ENCODE peak calls at places on chromosomes 2 and 18, in four cellular contexts. W is cardiac muscle cell, E is neural crest cell, U is lower leg skin. M is an unnamed sample.

GRCh38 chr2:160199683-160200389 is at the start of gene ITGB6:
- DNase-seq in W (no peak), U (no peak), E (no peak), M (no peak)

GRCh38 chr2:26438926-26439325 is 37.2 kb downstream of the DRC1 start:
- DNase-seq in U (no peak), W (no peak), E (no peak), M (no peak)

GRCh38 chr2:54855434-54855833 is 132.0 kb downstream of the EML6 start:
- DNase-seq in E (no peak), U (no peak), W (no peak), M (no peak)

GRCh38 chr2:27627963-27628766 is 647 bp downstream of the CCDC121 start:
- DNase-seq in E (no peak), W (peak), U (peak), M (no peak)

GRCh38 chr2:218892693-218893348 is 12.2 kb downstream of the WNT10A start:
- DNase-seq in E (peak), U (peak), W (peak), M (peak)

GRCh38 chr2:189192766-189193165 is 13.2 kb upstream of the COL5A2 start:
- DNase-seq in E (no peak), W (no peak), U (no peak), M (no peak)

GRCh38 chr2:46150445-46150970 is 146.7 kb upstream of the EPAS1 start:
- DNase-seq in E (no peak), W (no peak), U (peak), M (no peak)

GRCh38 chr2:36780231-36780808 is 83.8 kb downstream of the VIT start:
- DNase-seq in U (peak), W (peak), E (no peak), M (no peak)

GRCh38 chr2:210318891-210319290 is 3.9 kb upstream of the MYL1 start:
- DNase-seq in E (no peak), U (no peak), W (no peak), M (no peak)

GRCh38 chr2:191051825-191052778 is 38.1 kb upstream of the STAT1 start:
- DNase-seq in W (peak), E (peak), U (no peak), M (no peak)

GRCh38 chr2:70570041-70570661 is 16.5 kb upstream of the TGFA start:
- DNase-seq in E (no peak), W (peak), U (no peak), M (no peak)

GRCh38 chr18:50611529-50611941 is 51.6 kb downstream of the MAPK4 start:
- DNase-seq in U (no peak), W (peak), E (no peak), M (no peak)

GRCh38 chr2:130728007-130728454 is 839 bp upstream of the GPR148 start:
- DNase-seq in U (no peak), E (no peak), W (peak), M (no peak)

GRCh38 chr2:180722551-180723239 is 257.7 kb upstream of the UBE2E3 start:
- DNase-seq in E (no peak), U (no peak), W (peak), M (no peak)

GRCh38 chr2:99624682-99625081 is 134.9 kb upstream of the REV1 start:
- DNase-seq in E (no peak), W (no peak), U (no peak), M (peak)

GRCh38 chr2:226839960-226840359 is 4.1 kb downstream of the RHBDD1 start:
- DNase-seq in E (no peak), W (no peak), U (no peak), M (no peak)

GRCh38 chr2:204871246-204871953 is 326.1 kb downstream of the PARD3B start:
- DNase-seq in U (no peak), W (peak), E (no peak), M (no peak)

GRCh38 chr2:8324164-8324848 is 357.6 kb upstream of the ID2 start:
- DNase-seq in U (no peak), E (no peak), W (no peak), M (no peak)

GRCh38 chr2:51846018-51846417 is 814.1 kb upstream of the NRXN1 start:
- DNase-seq in U (no peak), W (no peak), E (no peak), M (no peak)

GRCh38 chr18:63363951-63364350 is 3.1 kb downstream of the KDSR start:
- DNase-seq in W (no peak), E (no peak), U (no peak), M (no peak)

GRCh38 chr2:17146358-17146757 is 371.9 kb downstream of the RAD51AP2 start:
- DNase-seq in E (no peak), U (no peak), W (no peak), M (no peak)

GRCh38 chr2:17149945-17150344 is 368.3 kb downstream of the RAD51AP2 start:
- DNase-seq in U (no peak), W (no peak), E (no peak), M (no peak)

DNA sequence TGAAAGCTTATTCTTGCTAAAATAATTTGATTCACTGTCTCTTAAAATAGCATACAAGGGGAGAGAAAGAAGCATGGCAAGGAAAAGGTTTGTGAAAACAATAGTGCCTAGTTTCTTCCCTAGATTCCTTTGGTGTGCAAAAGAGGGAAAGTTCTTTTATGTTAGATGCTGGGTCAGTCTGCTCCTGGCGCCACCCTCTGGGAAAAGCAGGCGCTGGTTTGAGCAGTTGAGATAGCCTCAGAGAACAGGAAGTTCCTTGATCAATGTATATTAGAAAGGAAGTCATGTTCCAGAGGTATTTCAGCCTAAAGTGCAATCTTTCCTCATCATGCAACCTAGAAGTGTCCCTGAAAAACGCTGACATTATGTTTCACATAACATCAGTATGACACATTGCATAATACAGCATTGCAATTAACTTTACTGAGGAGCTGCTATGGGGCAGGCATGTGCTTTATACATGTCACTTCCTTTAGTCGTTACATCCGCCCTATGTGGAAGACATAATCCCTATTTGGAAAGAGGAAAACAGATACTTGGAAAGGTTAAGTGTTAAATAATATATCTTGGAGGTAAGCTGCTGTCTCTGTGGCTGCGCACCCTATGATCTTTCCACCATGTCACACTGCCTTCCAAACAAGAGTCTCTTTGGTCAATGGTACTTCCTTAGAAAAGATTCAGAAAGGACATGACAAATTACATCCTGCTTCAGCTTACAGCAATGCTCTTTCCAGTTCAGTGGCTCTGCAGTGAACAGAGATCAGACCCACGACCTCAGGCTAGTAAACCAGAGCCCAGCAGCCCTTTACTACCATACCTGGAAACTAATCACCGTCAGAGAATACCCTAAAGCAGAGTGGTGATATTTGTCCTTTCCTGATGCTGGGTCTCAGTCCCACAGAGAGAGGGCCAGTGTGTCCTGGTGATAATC is 369.7 kb downstream of the RAD51AP2 start:
- DNase-seq in U (no peak), E (peak), W (peak), M (peak)
- TF ChIP-seq CTCF in U (no peak), E (peak), W (peak), M (no peak)

GRCh38 chr2:162156149-162156548 is 4.1 kb upstream of the GCG start:
- DNase-seq in U (no peak), W (no peak), E (no peak), M (no peak)

GRCh38 chr2:162149940-162150339 is 2.1 kb downstream of the GCG start:
- DNase-seq in W (no peak), E (no peak), U (no peak), M (no peak)

GRCh38 chr2:162152147-162152546 is at the start of gene GCG:
- DNase-seq in E (no peak), W (no peak), U (no peak), M (no peak)

GRCh38 chr2:162153608-162154224 is 1.7 kb upstream of the GCG start:
- DNase-seq in W (peak), U (no peak), E (peak), M (peak)

GRCh38 chr2:162155093-162155492 is 3.0 kb upstream of the GCG start:
- DNase-seq in W (no peak), E (no peak), U (no peak), M (no peak)
- TF ChIP-seq CTCF in W (no peak), E (no peak), U (no peak), M (no peak)

GRCh38 chr2:116819355-116819754 is 995.1 kb upstream of the DDX18 start:
- DNase-seq in E (no peak), U (no peak), W (no peak), M (no peak)
- TF ChIP-seq CTCF in E (peak), U (no peak), W (no peak), M (peak)

GRCh38 chr2:85741811-85742507 is 11.8 kb upstream of the ATOH8 start:
- DNase-seq in U (peak), W (peak), E (peak), M (peak)
- TF ChIP-seq CTCF in U (no peak), W (no peak), E (no peak), M (no peak)

GRCh38 chr2:113175101-113175628 is 1.4 kb downstream of the PSD4 start:
- DNase-seq in U (peak), E (no peak), W (no peak), M (no peak)

GRCh38 chr2:113172721-113173562 is 829 bp upstream of the PSD4 start:
- DNase-seq in W (no peak), U (peak), E (no peak), M (no peak)

GRCh38 chr2:113173563-113174368 is at the start of gene PSD4:
- DNase-seq in W (peak), U (peak), E (no peak), M (no peak)

GRCh38 chr2:113175736-113176695 is 2.2 kb downstream of the PSD4 start:
- DNase-seq in W (no peak), E (no peak), U (peak), M (no peak)

DNA sequence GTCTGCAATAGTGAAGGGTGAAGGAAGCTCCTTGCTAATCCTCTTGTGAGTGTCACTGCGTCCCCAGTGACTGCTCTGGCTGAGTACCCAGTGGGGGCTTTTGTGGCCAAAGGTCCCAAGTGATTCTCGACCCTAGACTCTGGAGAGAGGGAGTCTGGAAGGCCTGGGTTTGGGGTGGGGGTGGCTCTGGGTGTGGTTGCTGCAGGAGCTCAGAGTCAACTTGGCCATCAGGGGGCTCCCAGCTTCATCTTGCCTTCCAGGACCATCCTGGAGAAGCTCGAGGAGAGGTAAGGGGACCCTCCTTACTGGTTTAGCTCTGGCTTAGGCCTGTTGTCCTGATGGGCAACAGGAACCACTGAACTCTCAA is 581 bp downstream of the PSD4 start:
- DNase-seq in U (peak), E (no peak), W (no peak), M (no peak)
- TF ChIP-seq CTCF in U (no peak), E (no peak), W (no peak), M (no peak)

DNA sequence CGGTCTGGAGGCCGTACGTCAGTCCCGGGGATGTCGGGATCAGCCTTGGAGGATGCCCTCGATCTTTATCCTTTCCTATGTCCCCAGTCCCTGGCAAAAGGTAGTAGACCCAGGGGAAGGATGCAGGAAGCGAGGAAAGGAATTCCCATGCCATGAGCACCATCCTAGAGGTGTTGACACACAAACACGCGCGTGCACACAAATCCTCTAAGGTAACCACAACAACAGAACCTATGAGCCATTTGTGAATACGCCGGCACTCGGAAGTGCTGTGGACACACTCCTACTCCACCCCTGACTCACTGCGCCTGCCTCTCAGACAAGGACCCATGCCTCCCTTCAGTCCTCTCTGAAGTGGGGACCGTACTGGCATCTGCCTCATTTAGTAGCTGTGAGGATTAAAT is 11.3 kb upstream of the MLPH start:
- DNase-seq in E (no peak), U (no peak), W (peak), M (no peak)
- TF ChIP-seq CTCF in E (peak), U (no peak), W (peak), M (peak)

GRCh38 chr18:23529597-23529996 is 26.3 kb downstream of the RMC1 start:
- DNase-seq in W (no peak), U (no peak), E (no peak), M (no peak)
- TF ChIP-seq CTCF in W (no peak), U (no peak), E (no peak), M (no peak)

GRCh38 chr18:36015629-36016028 is 43.1 kb downstream of the RMP24 start:
- DNase-seq in W (no peak), U (no peak), E (no peak), M (no peak)
- TF ChIP-seq CTCF in W (no peak), U (no peak), E (no peak), M (no peak)

DNA sequence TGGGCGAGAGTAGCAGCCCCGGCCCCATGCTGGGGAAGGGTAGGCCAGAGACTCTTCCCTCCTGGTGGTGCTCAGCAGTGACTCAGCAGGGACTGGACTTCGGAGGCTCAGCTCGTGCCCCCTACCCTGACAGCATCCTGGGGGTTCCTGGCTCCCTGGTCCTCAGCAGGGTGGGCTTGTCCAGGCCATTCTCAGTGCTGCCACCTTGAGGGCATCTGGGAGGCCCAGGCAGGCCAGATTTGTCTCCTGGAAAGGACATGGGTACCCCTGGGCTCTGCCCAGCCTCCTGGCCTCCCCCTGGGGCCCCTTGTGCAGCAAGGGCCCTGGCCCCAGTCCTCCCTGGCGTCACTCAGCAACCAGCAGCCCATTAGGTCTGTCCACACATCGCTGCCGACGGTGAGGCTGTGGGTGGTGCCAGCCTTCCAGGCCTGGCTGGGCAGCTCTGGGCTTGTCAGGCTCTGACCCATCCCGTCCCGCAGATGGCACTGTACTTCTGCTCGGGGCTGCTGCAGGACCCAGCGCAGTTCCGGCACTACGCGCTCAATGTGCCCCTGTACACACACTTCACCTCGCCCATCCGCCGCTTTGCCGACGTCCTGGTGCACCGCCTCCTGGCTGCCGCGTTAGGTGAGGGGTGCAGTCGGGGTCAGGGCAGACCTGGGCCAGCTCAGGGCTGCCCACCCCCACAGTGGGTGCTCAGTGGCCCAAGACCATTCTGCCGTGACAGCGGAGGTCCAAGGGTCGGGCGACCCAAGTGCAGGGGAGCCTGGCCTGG is 45.0 kb upstream of the ALPP start:
- DNase-seq in U (peak), W (no peak), E (peak), M (peak)
- TF ChIP-seq CTCF in U (no peak), W (peak), E (peak), M (peak)

GRCh38 chr2:109173311-109174171 is 44.5 kb downstream of the SH3RF3 start:
- DNase-seq in W (peak), E (no peak), U (peak), M (no peak)

GRCh38 chr2:109172556-109173105 is 43.6 kb downstream of the SH3RF3 start:
- DNase-seq in E (no peak), W (no peak), U (peak), M (no peak)

GRCh38 chr2:109174214-109174613 is 45.2 kb downstream of the SH3RF3 start:
- DNase-seq in W (no peak), E (no peak), U (peak), M (no peak)

GRCh38 chr2:109170645-109171044 is 41.6 kb downstream of the SH3RF3 start:
- DNase-seq in W (no peak), E (no peak), U (no peak), M (no peak)

GRCh38 chr2:109171444-109172334 is 42.7 kb downstream of the SH3RF3 start:
- DNase-seq in U (peak), E (no peak), W (peak), M (peak)
- TF ChIP-seq CTCF in U (no peak), E (no peak), W (peak), M (no peak)